ENCODE peak calls at places on chromosomes 7 and 10, in five cellular contexts. E is heart left ventricle; M is cardiac muscle cell; G is effector memory CD4-positive, alpha-beta T cell; I is Peyer's patch. N is an unnamed sample. For H3K4me1, the result is how much of the 10 kb centered on the place peaks cover.

GRCh38 chr10:82889703-82890102 is 1014.7 kb downstream of the NRG3 start:
- DNase-seq in I (no peak), E (no peak), M (no peak), G (no peak), N (no peak)

GRCh38 chr10:113899952-113900598 is 45.6 kb downstream of the NHLRC2 start:
- DNase-seq in M (peak), E (no peak), I (no peak), G (no peak), N (no peak)

GRCh38 chr7:92609921-92610518 is 19.8 kb upstream of the FAM133B start:
- DNase-seq in M (peak), G (no peak), I (no peak), E (no peak), N (peak)

GRCh38 chr10:120433176-120433575 is 23.9 kb upstream of the PLPP4 start:
- DNase-seq in E (no peak), M (no peak), I (no peak), G (no peak), N (no peak)

GRCh38 chr7:134515569-134516468 is 11.5 kb upstream of the AKR1B10 start:
- DNase-seq in G (no peak), M (peak), E (no peak), I (no peak), N (no peak)

GRCh38 chr10:13633689-13634088 is 46.9 kb downstream of the PRPF18 start:
- DNase-seq in I (no peak), E (peak), M (peak), G (no peak), N (no peak)

GRCh38 chr10:70494966-70495365 is 16.4 kb downstream of the PALD1 start:
- DNase-seq in E (no peak), M (no peak), G (no peak), I (peak), N (no peak)

GRCh38 chr7:9498303-9498702 is 1064.9 kb downstream of the NXPH1 start:
- DNase-seq in E (no peak), G (no peak), M (no peak), I (no peak), N (no peak)

GRCh38 chr7:37385787-37386186 is 62.9 kb downstream of the ELMO1 start:
- DNase-seq in M (no peak), E (peak), I (no peak), G (no peak), N (no peak)

GRCh38 chr7:133912916-133913697 is 214.0 kb upstream of the LRGUK start:
- DNase-seq in M (no peak), G (no peak), E (no peak), I (no peak), N (no peak)

GRCh38 chr10:114100848-114101741 is 57.4 kb downstream of the ADRB1 start:
- DNase-seq in M (peak), E (peak), I (no peak), G (no peak), N (no peak)

GRCh38 chr10:94366382-94366781 is 3.6 kb upstream of the NOC3L start:
- DNase-seq in I (no peak), G (no peak), M (no peak), E (no peak), N (no peak)

GRCh38 chr10:113459672-113460280 is 93.1 kb upstream of the HABP2 start:
- DNase-seq in G (no peak), M (no peak), I (no peak), E (no peak), N (no peak)

GRCh38 chr10:56928717-56929116 is 567.7 kb upstream of the ZWINT start:
- DNase-seq in E (no peak), M (no peak), G (no peak), I (no peak), N (no peak)

GRCh38 chr7:112422842-112423496 is 27.3 kb upstream of the IFRD1 start:
- DNase-seq in I (peak), M (peak), G (no peak), E (peak), N (no peak)

GRCh38 chr7:112646787-112647186 is 143.4 kb downstream of the TMEM168 start:
- DNase-seq in G (no peak), I (no peak), M (no peak), E (no peak), N (no peak)

GRCh38 chr7:138726288-138726687 is 25.1 kb upstream of the SVOPL start:
- DNase-seq in E (no peak), G (no peak), I (no peak), M (no peak), N (no peak)

GRCh38 chr10:21138769-21139324 is 241.7 kb upstream of the NEBL start:
- DNase-seq in E (no peak), I (no peak), G (no peak), M (no peak), N (no peak)

GRCh38 chr10:102451105-102451969 is at the start of gene C10orf95:
- DNase-seq in E (no peak), M (no peak), I (no peak), G (no peak), N (no peak)

GRCh38 chr7:147265528-147265927 is 1148.9 kb downstream of the CNTNAP2 start:
- DNase-seq in I (no peak), M (no peak), G (no peak), E (no peak), N (no peak)

GRCh38 chr10:88090568-88091214 is 227.3 kb downstream of the PTEN start:
- DNase-seq in E (no peak), G (no peak), I (no peak), M (no peak), N (no peak)

GRCh38 chr10:44985175-44985681 is 6.6 kb upstream of the DEPP1 start:
- DNase-seq in M (peak), E (no peak), G (no peak), I (no peak), N (no peak)

GRCh38 chr7:2670720-2671391 is 17.1 kb upstream of the AMZ1 start:
- DNase-seq in I (peak), E (peak), G (peak), M (peak), N (peak)

GRCh38 chr7:99290980-99291607 is 18.5 kb downstream of the MYH16 start:
- DNase-seq in G (no peak), I (no peak), E (no peak), M (peak), N (no peak)

GRCh38 chr7:101308245-101309085 is 13.1 kb downstream of the IFT22 start:
- DNase-seq in I (peak), E (no peak), M (peak), G (no peak), N (no peak)

GRCh38 chr7:86949052-86949778 is 110.2 kb downstream of the ELAPOR2 start:
- DNase-seq in I (no peak), M (no peak), E (no peak), G (no peak), N (no peak)

GRCh38 chr7:98996162-98996552 is 117.8 kb downstream of the TRRAP start:
- DNase-seq in G (no peak), M (no peak), I (no peak), E (no peak), N (no peak)

GRCh38 chr7:41046221-41046761 is 656.6 kb downstream of the INHBA start:
- DNase-seq in G (no peak), E (peak), I (no peak), M (peak), N (no peak)

GRCh38 chr10:73814896-73815718 is 3.7 kb upstream of the NDST2 start:
- DNase-seq in E (no peak), M (no peak), I (no peak), G (no peak), N (no peak)

GRCh38 chr10:28248092-28248491 is 54.8 kb downstream of the MPP7 start:
- DNase-seq in M (peak), E (no peak), G (no peak), I (no peak), N (no peak)

GRCh38 chr10:4990217-4990616 is 13.4 kb downstream of the AKR1C2 start:
- DNase-seq in E (no peak), G (no peak), I (no peak), M (no peak), N (no peak)

GRCh38 chr7:25720427-25720826 is 431.6 kb upstream of the NFE2L3 start:
- DNase-seq in G (no peak), M (peak), I (no peak), E (no peak), N (no peak)

GRCh38 chr7:74544706-74545469 is 91.2 kb downstream of the GTF2IRD1 start:
- DNase-seq in G (no peak), E (no peak), M (peak), I (no peak), N (no peak)

GRCh38 chr10:97842658-97843295 is 6.9 kb upstream of the GOLGA7B start:
- DNase-seq in G (no peak), I (no peak), E (no peak), M (peak), N (no peak)

GRCh38 chr10:65571011-65571570 is 1354.7 kb upstream of the LRRTM3 start:
- DNase-seq in G (no peak), E (no peak), M (peak), I (no peak), N (no peak)

GRCh38 chr10:88565072-88565471 is 18.0 kb downstream of the RNLS start:
- DNase-seq in E (no peak), M (peak), G (no peak), I (no peak), N (no peak)

GRCh38 chr7:7764515-7765138 is 46.2 kb upstream of the RPA3 start:
- DNase-seq in E (no peak), G (no peak), M (no peak), I (no peak), N (no peak)

GRCh38 chr10:105769248-105770184 is 1128.4 kb downstream of the SORCS3 start:
- DNase-seq in M (no peak), G (no peak), E (no peak), I (no peak), N (no peak)

GRCh38 chr7:48636391-48637015 is 287.8 kb upstream of the CDC14C start:
- DNase-seq in E (peak), G (no peak), M (no peak), I (no peak), N (no peak)

GRCh38 chr7:142961973-142962913 is at the start of gene KEL:
- DNase-seq in I (no peak), E (no peak), G (no peak), M (no peak), N (no peak)
- H3K4me3 ChIP-seq in I (no peak), E (no peak), G (no peak), M (peak), N (no peak)

DNA sequence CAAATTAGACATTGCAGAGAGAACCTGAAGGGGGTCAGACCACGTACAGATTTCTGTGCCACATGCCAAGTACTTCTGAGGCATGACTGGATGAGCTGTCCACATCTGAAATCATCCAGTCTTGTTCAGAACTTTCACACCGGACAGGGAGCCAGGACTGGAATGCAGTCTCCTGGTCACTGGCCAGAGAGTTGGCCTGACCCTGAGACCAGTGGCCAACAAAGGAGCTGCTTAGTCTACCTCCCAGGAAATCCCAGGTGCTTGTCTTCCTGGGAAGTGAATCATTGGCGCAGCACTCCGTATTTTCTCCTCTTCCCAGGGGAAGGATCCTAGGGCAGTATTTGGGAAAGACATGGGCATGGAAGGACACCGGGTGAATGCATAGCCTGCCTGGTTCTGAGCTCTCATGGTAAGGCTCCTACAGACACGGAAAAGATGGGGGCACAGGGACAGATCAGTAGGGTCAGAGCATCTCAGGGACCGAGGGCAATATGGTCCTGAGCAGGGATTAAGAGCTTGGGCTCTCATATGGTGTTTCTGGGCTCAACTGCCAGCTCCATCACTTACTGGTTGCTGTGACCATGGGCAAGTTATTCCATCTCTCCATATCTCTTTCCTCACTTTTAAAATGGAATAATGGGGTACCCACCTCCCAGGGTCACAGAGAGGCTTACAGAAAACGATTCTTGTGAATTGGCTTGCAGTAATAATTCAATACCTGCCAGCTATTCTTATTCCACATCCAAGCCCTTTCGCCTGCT is 1.3 kb upstream of the SCD start:
- DNase-seq in E (no peak), I (no peak), G (no peak), M (peak), N (no peak)
- H3K27ac ChIP-seq in E (no peak), I (no peak), G (no peak), M (peak), N (no peak)

GRCh38 chr10:79247373-79248137 is 99.7 kb upstream of the PPIF start:
- DNase-seq in M (no peak), G (no peak), I (no peak), E (no peak), N (no peak)
- H3K4me1 ChIP-seq in M (under half), G (under half), I (half or more), E (half or more), N (half or more)

GRCh38 chr10:49187950-49188761 is at the start of gene TMEM273:
- DNase-seq in G (no peak), E (peak), M (no peak), I (peak), N (no peak)

GRCh38 chr10:49185213-49185612 is 3.0 kb downstream of the TMEM273 start:
- DNase-seq in I (no peak), G (no peak), M (no peak), E (no peak), N (no peak)

GRCh38 chr10:49186613-49187012 is 1.6 kb downstream of the TMEM273 start:
- DNase-seq in G (no peak), I (no peak), E (no peak), M (no peak), N (no peak)

GRCh38 chr10:49189422-49189821 is 1.2 kb upstream of the TMEM273 start:
- DNase-seq in M (no peak), G (no peak), E (no peak), I (no peak), N (no peak)

DNA sequence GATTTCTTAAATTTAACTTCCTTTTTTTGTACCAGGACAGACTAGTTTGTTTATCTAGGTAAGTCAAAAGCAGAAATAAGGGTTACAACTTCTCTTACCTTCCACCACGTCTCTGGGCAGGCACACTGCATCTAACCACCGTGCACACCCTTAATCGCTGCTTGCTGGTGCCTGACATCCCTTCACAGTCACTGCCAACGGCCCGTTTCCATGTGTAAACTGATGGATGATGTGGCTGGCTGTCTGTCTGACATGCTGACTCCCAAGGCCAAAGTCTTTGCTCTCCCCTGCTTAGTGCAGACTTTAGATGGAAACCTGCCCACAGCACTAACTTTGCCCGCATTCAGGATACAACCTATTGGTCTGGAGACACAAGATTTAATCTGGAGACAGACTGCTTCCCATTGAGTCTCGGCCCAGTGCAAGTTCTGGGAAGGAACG is 1.1 kb downstream of the TMEM273 start:
- DNase-seq in G (no peak), I (peak), E (peak), M (no peak), N (no peak)
- H3K4me3 ChIP-seq in G (peak), I (peak), E (peak), M (no peak), N (peak)

GRCh38 chr10:9427208-9427607 is 1372.7 kb downstream of the GATA3 start:
- DNase-seq in I (no peak), G (no peak), M (no peak), E (no peak), N (no peak)
- H3K27ac ChIP-seq in I (no peak), G (no peak), M (no peak), E (no peak), N (no peak)

GRCh38 chr7:39621784-39622411 is 1.5 kb upstream of the RALA start:
- DNase-seq in G (no peak), E (no peak), M (no peak), I (no peak), N (no peak)

GRCh38 chr7:39622609-39623311 is 612 bp upstream of the RALA start:
- DNase-seq in G (no peak), M (no peak), E (no peak), I (no peak), N (no peak)

GRCh38 chr7:39624202-39624807 is 933 bp downstream of the RALA start:
- DNase-seq in G (no peak), M (no peak), E (no peak), I (no peak), N (no peak)

GRCh38 chr7:39624935-39625694 is 1.7 kb downstream of the RALA start:
- DNase-seq in M (peak), I (no peak), G (no peak), E (no peak), N (no peak)

GRCh38 chr7:39623312-39624201 is at the start of gene RALA:
- DNase-seq in M (peak), I (peak), E (peak), G (peak), N (peak)
- H3K4me1 ChIP-seq in M (under half), I (under half), E (half or more), G (under half), N (half or more)

GRCh38 chr10:99431190-99431549 is 746 bp upstream of the GOT1 start:
- DNase-seq in I (peak), G (no peak), E (peak), M (peak), N (peak)

GRCh38 chr10:99433378-99434020 is 3.1 kb upstream of the GOT1 start:
- DNase-seq in G (no peak), I (no peak), E (no peak), M (no peak), N (no peak)

GRCh38 chr10:99432881-99433280 is 2.5 kb upstream of the GOT1 start:
- DNase-seq in E (no peak), G (no peak), M (no peak), I (no peak), N (no peak)

GRCh38 chr10:99430451-99431189 is at the start of gene GOT1:
- DNase-seq in I (peak), G (peak), M (peak), E (peak), N (peak)

GRCh38 chr10:99432047-99432446 is 1.6 kb upstream of the GOT1 start:
- DNase-seq in M (no peak), I (no peak), E (no peak), G (no peak), N (no peak)
- H3K4me3 ChIP-seq in M (peak), I (no peak), E (peak), G (no peak), N (no peak)

GRCh38 chr10:79183468-79183865 is 114.7 kb downstream of the ZMIZ1 start:
- DNase-seq in M (no peak), I (no peak), E (no peak), G (no peak), N (no peak)
- H3K27ac ChIP-seq in M (peak), I (peak), E (peak), G (no peak), N (no peak)